ENCODE peak calls at places on chromosomes 7 and 10, in eight cellular contexts. X is CD8-positive, alpha-beta memory T cell; Y is PC-9; B is stomach; U is tibial nerve; D is neuronal stem cell; H is pancreas; V is astrocyte. E is an unnamed sample.

GRCh38 chr7:79624336-79624735 is 170.9 kb upstream of the MAGI2 start:
- DNase-seq in X (no peak), Y (peak; percentile 58), B (no peak), U (no peak), V (no peak), D (no peak), H (no peak), E (no peak)

GRCh38 chr10:324593-324992 is 189.3 kb downstream of the ZMYND11 start:
- DNase-seq in D (no peak), Y (no peak), X (no peak), B (no peak), U (no peak), H (no peak), V (no peak), E (no peak)

GRCh38 chr10:77266242-77266641 is 371.4 kb downstream of the KCNMA1 start:
- DNase-seq in U (no peak), V (no peak), X (no peak), B (peak; percentile 67), Y (no peak), H (no peak), D (no peak), E (no peak)

GRCh38 chr10:123275183-123275549 is 121.0 kb downstream of the BUB3 start:
- DNase-seq in Y (no peak), V (no peak), H (no peak), D (no peak), U (no peak), B (no peak), X (no peak), E (no peak)

GRCh38 chr10:4083509-4084003 is 298.5 kb upstream of the KLF6 start:
- DNase-seq in U (no peak), V (peak; percentile 39), H (no peak), B (no peak), D (no peak), X (no peak), Y (no peak), E (no peak)

GRCh38 chr7:134920026-134920758 is 66.1 kb upstream of the AGBL3 start:
- DNase-seq in H (no peak), B (no peak), V (peak; percentile 79), X (no peak), U (no peak), D (no peak), Y (no peak), E (no peak)

GRCh38 chr10:97771055-97771811 is 566 bp downstream of the SFRP5 start:
- DNase-seq in H (peak; percentile 57), D (no peak), B (no peak), V (peak; percentile 26), X (no peak), U (no peak), Y (no peak), E (peak; percentile 17)

GRCh38 chr7:128458956-128459355 is 3.3 kb downstream of the HILPDA start:
- DNase-seq in D (no peak), X (no peak), H (no peak), V (no peak), U (no peak), B (no peak), Y (no peak), E (no peak)

GRCh38 chr7:6288270-6288860 is 15.9 kb upstream of the CYTH3 start:
- DNase-seq in B (no peak), Y (no peak), D (no peak), X (no peak), V (no peak), H (no peak), U (no peak), E (no peak)

GRCh38 chr10:5582736-5583135 is 58.0 kb downstream of the CALML3 start:
- DNase-seq in X (no peak), H (no peak), V (no peak), D (no peak), B (no peak), U (no peak), Y (peak; percentile 78), E (no peak)

GRCh38 chr10:122013311-122013780 is 24.4 kb downstream of the TACC2 start:
- DNase-seq in B (peak; percentile 61), D (no peak), Y (no peak), U (no peak), X (no peak), H (no peak), V (no peak), E (no peak)

GRCh38 chr10:132634241-132634946 is 96.8 kb downstream of the INPP5A start:
- DNase-seq in U (no peak), H (no peak), V (no peak), X (no peak), Y (no peak), B (no peak), D (no peak), E (no peak)

GRCh38 chr7:25117226-25118047 is 7.6 kb downstream of the CYCS start:
- DNase-seq in V (no peak), U (no peak), H (no peak), B (no peak), D (no peak), X (no peak), Y (no peak), E (no peak)

GRCh38 chr7:24894670-24895221 is 85.2 kb downstream of the OSBPL3 start:
- DNase-seq in Y (no peak), H (no peak), B (no peak), U (no peak), D (no peak), X (no peak), V (no peak), E (no peak)

GRCh38 chr10:120995768-120996167 is 144.6 kb downstream of the WDR11 start:
- DNase-seq in D (no peak), V (no peak), Y (no peak), X (no peak), H (no peak), B (no peak), U (no peak), E (no peak)

GRCh38 chr10:132298038-132298935 is 9.5 kb downstream of the STK32C start:
- DNase-seq in Y (no peak), U (no peak), V (no peak), X (no peak), B (no peak), D (no peak), H (no peak), E (no peak)

GRCh38 chr7:47045592-47045991 is 536.3 kb downstream of the TNS3 start:
- DNase-seq in Y (no peak), U (no peak), X (no peak), D (no peak), B (no peak), H (no peak), V (no peak), E (no peak)

GRCh38 chr10:61993676-61994401 is 92.3 kb downstream of the ARID5B start:
- DNase-seq in D (no peak), H (no peak), Y (no peak), U (no peak), X (no peak), V (peak; percentile 44), B (no peak), E (peak; percentile 40)

GRCh38 chr7:2493205-2493604 is 17.0 kb upstream of the GRIFIN start:
- DNase-seq in B (no peak), Y (no peak), D (no peak), X (no peak), H (no peak), V (no peak), U (no peak), E (no peak)

GRCh38 chr7:150340024-150340749 is 1.2 kb downstream of the RARRES2 start:
- DNase-seq in Y (peak; percentile 15), U (no peak), V (peak; percentile 72), X (no peak), B (peak; percentile 55), D (no peak), H (peak; percentile 74), E (no peak)

GRCh38 chr7:19958309-19958896 is 185.0 kb upstream of the TMEM196 start:
- DNase-seq in U (no peak), V (peak; percentile 93), B (no peak), X (no peak), Y (peak; percentile 100), H (no peak), D (no peak), E (no peak)

GRCh38 chr10:21823617-21824016 is 179.9 kb downstream of the DNAJC1 start:
- DNase-seq in D (no peak), B (no peak), V (no peak), U (no peak), Y (no peak), H (no peak), X (no peak), E (no peak)

GRCh38 chr10:21827308-21827707 is 176.2 kb downstream of the DNAJC1 start:
- DNase-seq in V (no peak), B (no peak), Y (no peak), H (no peak), U (no peak), X (no peak), D (no peak), E (no peak)

GRCh38 chr10:21825345-21825744 is 178.2 kb downstream of the DNAJC1 start:
- DNase-seq in H (no peak), B (no peak), Y (no peak), U (no peak), V (no peak), D (no peak), X (no peak), E (no peak)

GRCh38 chr10:21824409-21824808 is 179.1 kb downstream of the DNAJC1 start:
- DNase-seq in Y (no peak), D (no peak), B (no peak), V (no peak), X (no peak), H (no peak), U (no peak), E (no peak)

GRCh38 chr10:21826725-21827124 is 176.8 kb downstream of the DNAJC1 start:
- DNase-seq in Y (no peak), U (no peak), B (no peak), H (no peak), X (no peak), V (no peak), D (no peak), E (no peak)
- H3K9me3 ChIP-seq in Y (peaks cover 6% of the 10 kb centered on the region), U (peaks cover 41% of the 10 kb centered on the region), B (peaks cover 48% of the 10 kb centered on the region), H (no peaks in the 10 kb centered on the region), X (peaks cover 13% of the 10 kb centered on the region), V (peaks cover 4% of the 10 kb centered on the region), D (peaks cover 60% of the 10 kb centered on the region), E (no peaks in the 10 kb centered on the region)

GRCh38 chr7:158361326-158361946 is 226.2 kb downstream of the PTPRN2 start:
- DNase-seq in D (no peak), H (no peak), Y (no peak), X (no peak), U (no peak), V (no peak), B (no peak), E (no peak)
- H3K9me3 ChIP-seq in D (no peaks in the 10 kb centered on the region), H (no peaks in the 10 kb centered on the region), Y (no peaks in the 10 kb centered on the region), X (no peaks in the 10 kb centered on the region), U (no peaks in the 10 kb centered on the region), V (peaks cover 8% of the 10 kb centered on the region), B (no peaks in the 10 kb centered on the region), E (no peaks in the 10 kb centered on the region)

DNA sequence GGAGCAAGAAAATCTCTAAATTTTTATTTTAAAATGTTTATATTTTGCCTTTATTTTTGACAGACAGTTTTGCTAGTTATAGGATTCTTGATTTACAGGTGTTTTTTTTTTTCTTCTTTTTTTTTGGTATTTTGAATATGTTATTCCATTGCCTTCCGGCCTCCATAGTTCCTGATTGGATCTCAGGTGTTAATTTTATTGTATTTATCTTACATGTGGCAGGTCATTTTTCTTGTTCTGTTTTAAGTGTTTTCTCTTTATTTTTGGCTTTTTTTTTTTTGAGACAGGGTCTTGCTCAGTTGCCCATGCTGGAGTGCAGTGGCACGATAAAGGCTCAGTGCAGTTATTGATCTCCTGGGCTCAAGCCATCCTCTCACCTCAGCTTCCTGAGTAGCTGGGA is 73.9 kb downstream of the MLLT10 start:
- DNase-seq in D (no peak), Y (no peak), B (no peak), X (no peak), V (no peak), U (no peak), H (no peak), E (no peak)
- H3K9me3 ChIP-seq in D (peaks cover 29% of the 10 kb centered on the region), Y (no peaks in the 10 kb centered on the region), B (no peaks in the 10 kb centered on the region), X (no peaks in the 10 kb centered on the region), V (no peaks in the 10 kb centered on the region), U (no peaks in the 10 kb centered on the region), H (no peaks in the 10 kb centered on the region), E (no peaks in the 10 kb centered on the region)

GRCh38 chr7:157996359-157997079 is 591.1 kb downstream of the PTPRN2 start:
- DNase-seq in H (no peak), D (no peak), Y (no peak), B (no peak), V (no peak), U (no peak), X (no peak), E (no peak)
- H3K9me3 ChIP-seq in H (no peaks in the 10 kb centered on the region), D (no peaks in the 10 kb centered on the region), Y (no peaks in the 10 kb centered on the region), B (peaks cover 4% of the 10 kb centered on the region), V (no peaks in the 10 kb centered on the region), U (no peaks in the 10 kb centered on the region), X (no peaks in the 10 kb centered on the region), E (no peaks in the 10 kb centered on the region)

E was measured in naive thymus-derived CD4-positive, alpha-beta T cell.